ENCODE peak calls at places on chromosome X, in eight cellular contexts. T is BJ, M is GM13976, F is heart left ventricle, S is fibroblast of the aortic adventitia, J is progenitor cell of endocrine pancreas, Y is mucosa of descending colon, G is ascending aorta. W is an unnamed sample.

GRCh38 chrX:70338290-70338689 is 48.4 kb downstream of the KIF4A start:
- DNase-seq in G (no peak), T (no peak), S (no peak), M (no peak), Y (no peak), F (no peak), J (no peak), W (no peak)

GRCh38 chrX:109740076-109740809 is 7.2 kb upstream of the ACSL4 start:
- DNase-seq in T (no peak), F (no peak), J (no peak), S (no peak), M (no peak), G (no peak), Y (no peak), W (no peak)

GRCh38 chrX:153667931-153668396 is 5.6 kb downstream of the PNCK start:
- DNase-seq in G (no peak), J (peak), Y (peak), M (peak), F (peak), T (peak), S (peak), W (peak)

GRCh38 chrX:4710618-4711433 is 997.4 kb upstream of the PRKX start:
- DNase-seq in F (no peak), S (peak), G (no peak), Y (no peak), J (no peak), T (no peak), M (no peak), W (no peak)

GRCh38 chrX:43676960-43677582 is 21.0 kb downstream of the MAOA start:
- DNase-seq in F (no peak), T (no peak), J (no peak), S (no peak), Y (no peak), G (no peak), M (no peak), W (no peak)

GRCh38 chrX:68375803-68376202 is 57.5 kb downstream of the OPHN1 start:
- DNase-seq in Y (no peak), S (no peak), F (no peak), J (no peak), G (no peak), T (no peak), M (no peak), W (no peak)

GRCh38 chrX:143081231-143081630 is 55.5 kb downstream of the SPANXN4 start:
- DNase-seq in T (no peak), J (no peak), Y (no peak), G (no peak), F (no peak), M (peak), S (no peak), W (no peak)

GRCh38 chrX:17738737-17739535 is 1.6 kb downstream of the SCML1 start:
- DNase-seq in G (no peak), J (no peak), M (no peak), Y (no peak), T (no peak), S (peak), F (no peak), W (no peak)

GRCh38 chrX:108022491-108023089 is 22.3 kb upstream of the VSIG1 start:
- DNase-seq in M (no peak), G (no peak), S (no peak), Y (no peak), F (no peak), T (no peak), J (no peak), W (no peak)

GRCh38 chrX:108025954-108026616 is 18.8 kb upstream of the VSIG1 start:
- DNase-seq in F (no peak), T (no peak), M (no peak), G (no peak), Y (no peak), J (no peak), S (no peak), W (no peak)

GRCh38 chrX:108019382-108019857 is 25.4 kb upstream of the VSIG1 start:
- DNase-seq in Y (no peak), F (no peak), M (no peak), G (no peak), S (no peak), T (no peak), J (no peak), W (no peak)

GRCh38 chrX:108018659-108019381 is 26.0 kb upstream of the VSIG1 start:
- DNase-seq in J (no peak), S (no peak), Y (no peak), T (no peak), G (no peak), F (no peak), M (no peak), W (no peak)

DNA sequence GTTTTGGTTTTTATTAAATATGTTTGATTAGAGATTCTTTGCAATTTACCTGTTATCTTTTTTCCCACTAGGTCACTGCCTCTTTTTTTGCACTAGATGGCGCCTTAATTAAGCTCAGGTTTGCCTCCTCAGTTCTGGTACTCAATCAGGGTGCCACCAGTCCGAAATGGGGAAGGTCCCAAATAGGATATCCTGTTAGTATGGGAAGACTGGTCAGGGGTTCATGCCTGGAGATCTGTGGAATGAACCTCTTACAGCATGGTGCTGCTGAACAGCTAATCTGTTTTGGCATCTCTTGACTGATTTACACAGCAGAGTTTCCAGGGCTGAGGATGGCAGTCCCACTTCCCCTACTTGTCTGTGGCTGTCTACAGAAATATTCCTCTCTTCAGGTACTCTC is 24.2 kb upstream of the VSIG1 start:
- DNase-seq in Y (no peak), J (no peak), T (no peak), S (peak), G (no peak), F (no peak), M (peak), W (no peak)
- TF ChIP-seq CTCF in Y (no peak), J (peak), T (peak), S (peak), G (no peak), F (peak), M (peak), W (peak)

GRCh38 chrX:48883729-48884128 is 13.8 kb downstream of the TIMM17B start:
- DNase-seq in M (no peak), T (no peak), Y (no peak), J (no peak), F (no peak), G (no peak), S (no peak), W (no peak)
- TF ChIP-seq CTCF in M (no peak), T (no peak), Y (no peak), J (no peak), F (no peak), G (no peak), S (no peak), W (no peak)

DNA sequence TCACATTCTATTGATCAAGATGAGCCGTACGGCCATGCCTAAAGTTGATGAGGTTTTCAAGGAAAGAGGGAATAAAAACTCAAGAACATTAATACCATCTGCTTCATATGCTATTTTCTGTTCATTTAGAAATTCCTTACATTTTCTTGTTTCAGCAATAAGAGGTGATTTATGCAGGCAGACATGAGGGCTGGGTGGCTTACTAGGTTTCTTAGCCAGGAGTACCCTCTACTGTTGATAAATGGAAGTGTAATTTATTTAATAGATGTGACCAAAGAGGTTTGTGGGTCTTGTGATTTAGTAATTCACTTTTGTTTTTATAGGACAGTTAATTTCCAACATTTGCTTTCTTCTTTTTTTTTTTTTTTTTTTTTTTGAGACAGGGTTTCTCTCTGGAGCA is 6.4 kb upstream of the SMIM9 start:
- DNase-seq in F (no peak), M (peak), S (peak), J (no peak), T (peak), G (no peak), Y (no peak), W (no peak)
- TF ChIP-seq CTCF in F (peak), M (peak), S (peak), J (peak), T (peak), G (peak), Y (no peak), W (peak)

GRCh38 chrX:23626651-23627050 is 40.6 kb upstream of the PRDX4 start:
- DNase-seq in T (no peak), M (no peak), F (no peak), J (no peak), G (no peak), Y (no peak), S (no peak), W (no peak)
- TF ChIP-seq CTCF in T (no peak), M (no peak), F (no peak), J (peak), G (no peak), Y (no peak), S (peak), W (no peak)

DNA sequence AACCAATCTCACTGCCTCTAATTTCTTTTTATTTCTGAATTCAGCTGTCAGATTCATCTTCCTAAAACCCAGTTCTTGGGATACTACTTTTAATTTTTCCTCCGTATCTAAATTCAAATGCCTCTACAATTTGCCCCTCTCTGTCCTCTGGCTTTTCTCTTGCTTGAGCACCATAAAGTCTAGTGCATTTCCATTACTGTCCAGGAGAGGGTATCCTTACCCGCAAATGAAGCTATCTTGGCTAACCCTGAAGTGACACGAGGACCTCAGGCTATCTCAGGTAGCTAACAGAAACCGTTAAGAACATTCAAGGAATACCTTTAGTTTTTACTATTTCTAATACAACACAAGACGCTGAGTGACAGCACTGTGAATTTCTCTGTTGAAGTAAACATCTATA is 49.4 kb upstream of the PRR32 start:
- DNase-seq in G (no peak), S (no peak), T (no peak), J (no peak), Y (no peak), M (peak), F (no peak), W (peak)
- TF ChIP-seq CTCF in G (peak), S (peak), T (no peak), J (peak), Y (no peak), M (peak), F (peak), W (peak)

DNA sequence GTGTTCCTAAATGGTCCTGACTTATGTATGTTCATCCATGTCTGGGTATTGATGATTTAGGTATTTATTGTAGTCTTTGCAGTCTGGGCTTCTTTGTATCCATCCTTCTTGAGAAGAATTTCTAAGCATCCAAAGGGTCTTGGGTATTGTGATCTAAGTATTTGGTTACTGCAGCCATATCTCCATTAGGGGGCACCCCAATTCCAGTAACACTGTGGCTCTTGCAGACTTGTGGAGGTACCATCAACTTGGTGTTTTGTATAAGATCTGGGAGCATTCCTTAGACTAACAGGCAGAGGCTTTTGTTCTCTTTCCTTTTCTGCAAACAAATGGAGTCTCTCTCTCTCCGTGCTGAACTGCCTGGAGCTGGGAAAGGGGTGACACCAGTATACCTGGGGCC is 113.7 kb upstream of the NEXMIF start:
- DNase-seq in T (no peak), G (no peak), S (peak), F (no peak), J (no peak), M (peak), Y (no peak), W (no peak)
- TF ChIP-seq CTCF in T (peak), G (no peak), S (peak), F (peak), J (no peak), M (peak), Y (no peak), W (peak)

GRCh38 chrX:103311401-103311785 is 603 bp upstream of the BEX2 start:
- DNase-seq in G (no peak), S (no peak), F (no peak), J (no peak), M (no peak), T (no peak), Y (no peak), W (no peak)

GRCh38 chrX:103309860-103310591 is 764 bp downstream of the BEX2 start:
- DNase-seq in G (no peak), Y (peak), S (no peak), J (no peak), F (no peak), M (no peak), T (no peak), W (no peak)

GRCh38 chrX:103310592-103311400 is at the start of gene BEX2:
- DNase-seq in J (peak), S (peak), Y (peak), T (no peak), G (no peak), F (peak), M (peak), W (peak)
- TF ChIP-seq CTCF in J (no peak), S (no peak), Y (no peak), T (no peak), G (no peak), F (no peak), M (no peak), W (no peak)

GRCh38 chrX:56746996-56747395 is 18.0 kb downstream of the NBDY start:
- DNase-seq in M (no peak), G (no peak), Y (no peak), S (no peak), T (no peak), J (no peak), F (no peak), W (no peak)

GRCh38 chrX:56745019-56745418 is 16.0 kb downstream of the NBDY start:
- DNase-seq in T (peak), G (no peak), S (peak), F (no peak), M (no peak), J (no peak), Y (no peak), W (no peak)
- TF ChIP-seq CTCF in T (no peak), G (no peak), S (no peak), F (no peak), M (no peak), J (no peak), Y (no peak), W (no peak)

GRCh38 chrX:30190426-30190825 is 24.9 kb upstream of the MAGEB2 start:
- DNase-seq in J (no peak), F (no peak), M (no peak), S (no peak), T (no peak), Y (no peak), G (no peak), W (no peak)

DNA sequence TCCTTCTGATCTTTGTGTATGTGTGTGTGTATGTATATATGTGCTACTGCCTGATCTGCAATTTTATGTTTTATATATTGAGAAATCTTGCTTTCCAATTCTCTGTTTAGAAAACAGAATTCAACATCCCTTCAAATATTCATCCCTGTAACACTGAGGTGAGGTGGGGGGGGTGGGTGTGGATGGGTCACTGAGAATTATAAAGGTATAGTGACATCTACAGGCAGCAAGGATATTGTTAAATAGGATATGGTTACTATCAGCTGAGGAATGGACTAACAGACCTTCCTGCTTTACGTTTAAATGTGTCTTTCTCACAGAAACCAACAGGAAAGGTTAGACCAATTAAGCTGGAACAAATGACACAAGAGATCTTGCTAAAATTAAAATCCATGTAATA is 19.0 kb upstream of the MAGEB2 start:
- DNase-seq in M (no peak), F (no peak), Y (no peak), T (no peak), J (no peak), S (peak), G (no peak), W (no peak)
- TF ChIP-seq CTCF in M (no peak), F (no peak), Y (no peak), T (peak), J (peak), S (peak), G (no peak), W (peak)